ENCODE peak calls at places on chromosomes 7 and 10, in eight cellular contexts. R, Q, K, D, G, C, E and O are unnamed samples.
A peak's percentile ranks its signal among the peaks of the same experiment; 100 is the strongest.

GRCh38 chr7:81715984-81716588 is 53.8 kb downstream of the HGF start:
- DNase-seq in R (peak; percentile 43), Q (peak; percentile 35), K (no peak), G (no peak), E (no peak), D (no peak), C (peak; percentile 28), O (peak; percentile 50)

GRCh38 chr7:25852249-25852994 is 299.6 kb upstream of the NFE2L3 start:
- DNase-seq in R (peak; percentile 66), C (peak; percentile 50), E (no peak), K (no peak), G (no peak), D (no peak), Q (no peak), O (no peak)

GRCh38 chr10:32417906-32418547 is 27.9 kb upstream of the CCDC7 start:
- DNase-seq in G (no peak), C (no peak), D (no peak), K (no peak), E (no peak), Q (peak; percentile 88), R (peak; percentile 77), O (no peak)

GRCh38 chr7:41292457-41292856 is 410.4 kb downstream of the INHBA start:
- DNase-seq in G (no peak), K (no peak), R (peak; percentile 24), C (no peak), D (no peak), Q (peak; percentile 6), E (no peak), O (peak; percentile 91)

GRCh38 chr10:34333513-34333912 is 481.6 kb downstream of the PARD3 start:
- DNase-seq in G (no peak), E (no peak), Q (peak; percentile 30), R (no peak), D (no peak), C (no peak), K (no peak), O (peak; percentile 80)

GRCh38 chr10:17430647-17431355 is 23.6 kb downstream of the ST8SIA6 start:
- DNase-seq in D (peak; percentile 59), Q (peak; percentile 49), G (peak; percentile 68), C (peak; percentile 82), R (peak; percentile 76), K (peak; percentile 68), E (peak; percentile 72), O (peak; percentile 66)

GRCh38 chr7:52017802-52018679 is 701.4 kb upstream of the COBL start:
- DNase-seq in E (no peak), C (peak; percentile 71), K (no peak), G (no peak), R (no peak), D (no peak), Q (no peak), O (no peak)

GRCh38 chr10:29970576-29970975 is 88.8 kb downstream of the JCAD start:
- DNase-seq in C (no peak), E (no peak), G (no peak), Q (peak; percentile 26), R (no peak), K (no peak), D (no peak), O (no peak)

GRCh38 chr10:113027574-113028392 is 77.7 kb downstream of the TCF7L2 start:
- DNase-seq in K (no peak), D (no peak), E (no peak), G (no peak), C (peak; percentile 20), Q (no peak), R (peak; percentile 37), O (peak; percentile 22)
- H3K4me3 ChIP-seq in K (no peak overlapping the region), D (peak overlapping the region; percentile 33), E (no peak overlapping the region), G (peak overlapping the region; percentile 0), C (no peak overlapping the region), Q (no peak overlapping the region), R (peak overlapping the region; percentile 26), O (no peak overlapping the region)

GRCh38 chr7:1677206-1678069 is 7.4 kb downstream of the ELFN1 start:
- DNase-seq in Q (no peak), G (no peak), C (no peak), D (no peak), K (no peak), E (no peak), R (no peak), O (no peak)
- H3K27me3 ChIP-seq in Q (no peaks in the 10 kb centered on the region), G (no peaks in the 10 kb centered on the region), C (peaks cover 5% of the 10 kb centered on the region), D (peaks cover 34% of the 10 kb centered on the region), K (peaks cover 2% of the 10 kb centered on the region), E (peaks cover 38% of the 10 kb centered on the region), R (no peaks in the 10 kb centered on the region), O (peaks cover 4% of the 10 kb centered on the region)

GRCh38 chr10:117536862-117537435 is 5.6 kb upstream of the EMX2 start:
- DNase-seq in G (no peak), Q (no peak), C (no peak), R (no peak), K (no peak), D (no peak), E (no peak), O (no peak)

GRCh38 chr10:117536359-117536861 is 6.1 kb upstream of the EMX2 start:
- DNase-seq in G (no peak), E (no peak), C (no peak), K (no peak), R (peak; percentile 24), D (no peak), Q (no peak), O (no peak)

GRCh38 chr10:117535752-117536358 is 6.7 kb upstream of the EMX2 start:
- DNase-seq in R (peak; percentile 37), E (no peak), G (no peak), Q (no peak), D (no peak), K (no peak), C (no peak), O (no peak)

GRCh38 chr10:117537904-117538524 is 4.5 kb upstream of the EMX2 start:
- DNase-seq in D (no peak), E (no peak), G (no peak), K (no peak), R (peak; percentile 83), Q (no peak), C (no peak), O (peak; percentile 21)

GRCh38 chr10:117537436-117537903 is 5.1 kb upstream of the EMX2 start:
- DNase-seq in K (no peak), D (no peak), Q (no peak), R (peak; percentile 85), E (no peak), G (no peak), C (peak; percentile 39), O (no peak)
- H3K4me3 ChIP-seq in K (no peak overlapping the region), D (peak overlapping the region; percentile 35), Q (peak overlapping the region; percentile 39), R (peak overlapping the region; percentile 67), E (peak overlapping the region; percentile 14), G (peak overlapping the region; percentile 43), C (no peak overlapping the region), O (no peak overlapping the region)

DNA sequence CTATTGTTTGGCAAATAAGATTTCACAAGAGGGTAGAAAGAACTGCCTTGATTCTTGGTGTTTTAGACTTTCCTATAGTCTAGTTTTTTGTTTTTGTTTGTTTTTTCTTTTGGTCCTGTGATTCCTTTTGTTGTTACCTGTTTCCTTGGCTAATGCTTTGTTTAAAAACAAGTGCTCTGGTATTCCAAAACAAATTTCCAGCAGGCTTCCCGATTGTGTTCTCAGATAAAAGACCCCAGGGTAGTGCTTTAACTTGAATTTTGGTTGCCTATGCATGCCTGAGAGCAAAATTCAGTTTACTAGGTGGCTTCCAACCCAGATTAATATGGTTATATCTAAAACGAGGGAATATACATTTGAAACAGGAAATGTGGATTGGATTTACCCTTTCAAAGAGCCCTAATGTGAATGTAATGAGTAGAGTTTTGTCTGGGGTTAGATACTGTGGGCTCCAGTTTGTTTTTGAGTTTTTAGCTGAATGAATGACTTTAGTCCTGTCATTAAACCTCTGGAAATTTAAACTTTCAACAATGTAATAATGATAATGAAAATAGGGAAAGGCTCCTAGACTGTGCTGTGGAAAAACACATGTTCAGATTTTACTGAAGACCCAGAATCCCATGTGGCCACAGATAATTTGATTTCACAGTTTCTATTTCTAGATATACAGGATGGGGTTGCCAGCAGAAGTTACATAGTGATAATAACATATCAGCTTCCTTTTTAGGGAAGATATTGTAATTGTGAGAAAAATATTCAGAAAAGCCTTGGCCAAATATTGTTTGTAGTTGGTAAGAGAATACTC is 23.9 kb downstream of the AUTS2 start:
- DNase-seq in E (no peak), Q (no peak), C (no peak), G (no peak), K (no peak), D (no peak), R (no peak), O (no peak)
- H3K27me3 ChIP-seq in E (no peaks in the 10 kb centered on the region), Q (no peaks in the 10 kb centered on the region), C (no peaks in the 10 kb centered on the region), G (no peaks in the 10 kb centered on the region), K (no peaks in the 10 kb centered on the region), D (no peaks in the 10 kb centered on the region), R (no peaks in the 10 kb centered on the region), O (no peaks in the 10 kb centered on the region)

DNA sequence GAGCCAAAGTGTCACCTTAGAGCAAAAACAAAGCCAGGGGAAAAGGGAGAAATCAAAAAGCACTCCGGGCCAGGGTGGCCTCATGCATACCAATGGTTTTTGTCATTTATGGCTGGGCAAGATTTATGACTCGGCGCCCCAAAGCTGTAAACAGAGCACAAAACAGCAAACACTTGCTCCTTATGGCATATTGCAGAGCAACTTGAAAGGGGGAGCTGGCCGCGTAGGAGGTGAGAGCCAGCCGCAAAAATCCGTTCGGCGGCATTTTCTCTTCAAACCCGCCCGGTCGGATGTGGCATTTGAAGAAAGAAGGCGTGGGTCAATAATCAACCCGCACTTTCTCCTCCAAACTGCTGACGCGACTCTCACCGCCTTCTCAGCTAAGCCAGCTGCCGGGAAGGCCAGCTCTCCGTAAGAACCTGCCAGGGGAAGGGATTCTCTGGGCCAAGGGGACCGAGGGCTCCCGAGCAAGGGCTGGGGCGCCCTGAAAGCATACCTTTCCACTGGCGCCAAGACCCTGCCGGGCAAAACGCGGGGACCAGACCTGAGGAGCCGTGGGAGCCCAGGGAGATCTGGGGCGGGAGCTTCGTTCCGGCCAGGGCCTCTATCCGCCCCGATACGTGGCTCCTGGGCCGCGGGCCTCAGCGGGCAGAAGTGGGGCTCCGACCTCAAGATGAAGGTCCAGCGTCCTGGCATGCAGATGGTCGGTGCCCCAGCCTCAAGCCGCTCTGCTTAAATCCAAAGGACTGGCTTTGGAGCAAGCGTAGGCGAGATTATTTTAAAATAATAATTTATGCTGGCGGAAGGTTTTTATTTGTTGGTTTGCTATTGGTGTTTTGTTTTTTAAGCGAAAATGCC is 12.9 kb upstream of the HOXA2 start:
- DNase-seq in K (no peak), C (peak; percentile 88), R (peak; percentile 21), Q (peak; percentile 85), G (no peak), E (no peak), D (no peak), O (no peak)
- H3K4me3 ChIP-seq in K (no peak overlapping the region), C (peak overlapping the region; percentile 55), R (no peak overlapping the region), Q (peak overlapping the region; percentile 69), G (peak overlapping the region; percentile 42), E (peak overlapping the region; percentile 65), D (peak overlapping the region; percentile 51), O (no peak overlapping the region)

DNA sequence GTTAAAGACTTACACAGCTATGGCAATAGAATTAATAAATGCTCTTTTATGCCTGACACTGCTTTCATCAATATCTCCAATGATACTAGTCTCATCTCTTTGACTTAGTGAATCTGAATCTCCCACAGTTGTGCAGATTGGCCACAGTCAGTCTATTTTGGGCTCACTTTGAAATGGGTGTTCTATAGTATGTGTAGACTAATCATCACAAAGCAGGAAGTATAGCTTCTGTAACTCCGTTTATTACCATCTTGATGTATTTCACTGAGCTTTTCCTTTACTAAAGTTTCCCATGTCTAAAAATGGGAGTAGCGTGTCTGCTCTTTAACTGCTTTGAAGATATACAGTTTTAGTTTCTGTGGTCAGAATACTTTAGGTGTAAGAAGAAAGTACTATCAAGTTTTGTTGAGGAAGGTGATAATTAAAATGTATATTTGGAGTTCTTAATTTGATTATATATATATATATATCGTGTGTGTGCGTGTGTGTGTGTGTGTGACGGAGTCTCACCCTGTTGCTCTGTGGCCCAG is 70.1 kb downstream of the ST7 start:
- DNase-seq in D (no peak), K (no peak), E (no peak), G (no peak), C (no peak), Q (no peak), R (no peak), O (no peak)
- H3K27me3 ChIP-seq in D (no peaks in the 10 kb centered on the region), K (no peaks in the 10 kb centered on the region), E (no peaks in the 10 kb centered on the region), G (no peaks in the 10 kb centered on the region), C (no peaks in the 10 kb centered on the region), Q (no peaks in the 10 kb centered on the region), R (no peaks in the 10 kb centered on the region), O (no peaks in the 10 kb centered on the region)

GRCh38 chr7:54546986-54547314 is 4.8 kb downstream of the VSTM2A start:
- DNase-seq in R (peak; percentile 2), K (no peak), D (no peak), E (no peak), Q (no peak), G (no peak), C (no peak), O (no peak)
- H3K4me3 ChIP-seq in R (no peak overlapping the region), K (no peak overlapping the region), D (peak overlapping the region; percentile 50), E (no peak overlapping the region), Q (peak overlapping the region; percentile 23), G (peak overlapping the region; percentile 26), C (no peak overlapping the region), O (no peak overlapping the region)